ENCODE peak calls at places on chromosomes 7 and 10, in six cellular contexts. D, B, R, O, M and G are unnamed samples. For H3K4me1 and H3K9me3, the result is how much of the 10 kb centered on the place peaks cover.

GRCh38 chr10:48509061-48509772 is 95.7 kb downstream of the ARHGAP22 start:
- DNase-seq in D (no peak), B (no peak), R (no peak), O (peak), M (no peak), G (no peak)

GRCh38 chr7:32427769-32428291 is 62.4 kb downstream of the LSM5 start:
- DNase-seq in D (peak), B (peak), R (peak), O (peak), M (peak), G (peak)

GRCh38 chr7:151017953-151018420 is 6.3 kb downstream of the ATG9B start:
- DNase-seq in D (peak), B (peak), R (peak), O (peak), M (peak), G (peak)

GRCh38 chr10:91883549-91884542 is 25.4 kb downstream of the FGFBP3 start:
- DNase-seq in D (peak), B (no peak), R (peak), O (no peak), M (peak), G (no peak)

GRCh38 chr7:64876792-64877713 is 26.0 kb upstream of the ZNF273 start:
- DNase-seq in D (peak), B (no peak), R (peak), O (peak), M (no peak), G (peak)

GRCh38 chr10:121804460-121804859 is 123.4 kb downstream of the ATE1 start:
- DNase-seq in D (no peak), B (no peak), R (peak), O (no peak), M (no peak), G (no peak)

GRCh38 chr7:16492513-16493062 is 27.1 kb upstream of the SOSTDC1 start:
- DNase-seq in D (no peak), B (no peak), R (no peak), O (no peak), M (no peak), G (no peak)

GRCh38 chr7:74454059-74454947 is 597 bp downstream of the GTF2IRD1 start:
- DNase-seq in D (no peak), B (peak), R (peak), O (no peak), M (peak), G (no peak)

GRCh38 chr7:98619450-98620321 is 2.6 kb downstream of the NPTX2 start:
- DNase-seq in D (peak), B (no peak), R (peak), O (no peak), M (no peak), G (no peak)

GRCh38 chr10:103849212-103849877 is 6.0 kb downstream of the SH3PXD2A start:
- DNase-seq in D (peak), B (no peak), R (no peak), O (peak), M (no peak), G (no peak)

DNA sequence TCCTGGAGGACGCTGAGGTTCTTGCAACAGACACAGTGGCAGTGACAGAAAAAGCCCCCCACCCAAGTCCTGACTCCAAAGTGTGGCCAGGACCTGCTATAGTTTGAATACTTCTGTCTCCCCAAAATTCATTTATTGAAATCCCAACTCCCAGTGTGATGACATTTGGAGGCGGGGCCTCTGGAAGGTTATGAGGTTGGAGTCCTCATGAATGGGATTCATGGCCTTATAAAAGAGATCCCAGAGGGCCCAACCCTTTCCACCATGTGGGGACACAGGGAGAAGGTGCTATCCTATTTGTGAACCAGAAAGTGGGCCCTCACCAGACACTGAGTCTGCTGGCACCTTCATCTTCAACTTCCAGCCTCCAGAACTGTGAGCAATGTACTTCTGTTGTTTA is 18.3 kb downstream of the ANXA11 start:
- DNase-seq in D (no peak), B (no peak), R (no peak), O (peak), M (no peak), G (no peak)
- H3K4me1 ChIP-seq in D (half or more), B (half or more), R (under half), O (under half), M (under half), G (half or more)

DNA sequence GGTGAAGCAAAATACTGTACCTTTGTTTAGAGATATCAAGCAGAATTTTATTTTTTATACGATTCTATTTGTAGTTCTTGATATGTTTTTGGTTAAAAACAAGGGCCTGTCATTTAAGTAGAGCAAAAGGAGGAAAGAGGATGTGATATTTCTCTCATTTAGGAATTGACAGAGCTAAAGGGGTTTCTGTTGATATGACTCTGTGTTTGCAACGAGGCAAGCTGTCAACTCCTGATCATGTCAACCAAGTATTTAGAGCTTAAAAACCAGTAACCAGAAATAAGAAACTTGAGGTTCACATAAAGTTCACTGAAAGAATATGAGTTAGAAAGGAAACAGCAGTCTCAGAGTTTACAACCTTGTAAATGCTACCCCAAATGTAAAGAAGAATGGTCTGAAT is 434.3 kb downstream of the PARD3 start:
- DNase-seq in D (no peak), B (no peak), R (no peak), O (no peak), M (no peak), G (no peak)
- H3K9me3 ChIP-seq in D (under half), B (under half), R (under half), O (under half), M (under half), G (under half)

DNA sequence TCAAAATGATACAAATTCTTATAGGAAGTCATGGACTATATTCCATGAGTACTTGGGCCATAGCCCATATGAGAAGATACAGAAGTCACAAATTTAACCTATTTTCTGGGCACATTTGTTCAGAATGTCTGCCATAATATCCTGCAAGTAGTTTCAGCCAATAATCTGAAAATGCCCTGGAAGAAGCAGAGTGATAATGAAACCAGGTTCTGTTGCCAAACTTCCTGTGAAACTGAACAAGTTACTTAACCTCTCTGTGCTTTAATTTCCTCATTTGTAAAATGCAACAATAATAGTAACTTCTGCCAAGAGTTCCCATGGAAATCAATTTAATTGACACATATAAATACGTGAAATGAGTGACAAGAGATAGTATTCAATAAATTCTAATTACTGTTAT is 88.9 kb downstream of the SEMA3C start:
- DNase-seq in D (no peak), B (no peak), R (no peak), O (no peak), M (no peak), G (no peak)
- H3K4me1 ChIP-seq in D (under half), B (under half), R (half or more), O (under half), M (under half), G (under half)

DNA sequence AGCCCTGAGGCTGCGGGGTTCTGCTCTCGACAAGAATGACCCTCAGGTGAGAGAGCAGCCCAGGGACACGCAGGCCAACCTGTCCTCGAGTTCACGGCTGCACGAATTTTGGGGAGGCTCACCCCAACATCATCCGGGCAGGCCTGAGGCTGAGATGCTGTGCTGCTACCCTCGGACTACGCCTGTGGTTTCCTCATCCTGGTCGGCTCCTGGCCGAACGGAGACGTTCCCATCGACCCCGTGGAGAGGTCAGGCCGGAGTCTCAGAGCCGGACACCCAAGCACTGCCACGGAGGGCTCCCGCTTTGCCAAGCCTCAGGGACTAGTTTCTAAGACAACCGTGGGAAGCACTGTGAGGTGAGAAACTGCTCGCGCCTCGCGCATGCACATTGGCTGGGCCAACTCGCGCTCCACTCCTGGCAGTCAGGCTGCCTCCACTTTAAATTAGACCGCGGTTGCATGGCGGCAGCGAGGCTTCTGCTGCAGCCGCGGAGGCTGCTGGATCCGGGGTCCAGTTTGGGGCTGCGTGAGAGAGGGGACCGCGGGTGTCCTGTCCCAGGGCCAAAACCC is 203.4 kb downstream of the ZNF716 start:
- DNase-seq in D (no peak), B (no peak), R (no peak), O (no peak), M (no peak), G (no peak)
- H3K9me3 ChIP-seq in D (under half), B (half or more), R (under half), O (under half), M (under half), G (under half)